ENCODE peak calls at places on chromosomes 16 and 17, in five cellular contexts. One of them, this sample, is unnamed.
A peak's percentile ranks its signal among the peaks of the same experiment; 100 is the strongest.

GRCh38 chr17:35808962-35809854 is at the start of gene TAF15:
- DNase-seq in vagina: no peak
- DNase-seq in prostate gland: peak; percentile 97
- DNase-seq in ovary: peak; percentile 94
- DNase-seq in NB4: peak; percentile 100
- DNase-seq in this sample: peak; percentile 96

GRCh38 chr17:16521070-16521727 is 29.2 kb upstream of the LRRC75A start:
- DNase-seq in ovary: peak; percentile 68
- DNase-seq in vagina: no peak
- DNase-seq in prostate gland: peak; percentile 79
- DNase-seq in NB4: peak; percentile 92
- DNase-seq in this sample: peak; percentile 77

GRCh38 chr16:799948-800833 is at the start of gene GNG13:
- DNase-seq in NB4: no peak
- DNase-seq in vagina: no peak
- DNase-seq in prostate gland: no peak
- DNase-seq in ovary: no peak
- DNase-seq in this sample: no peak

GRCh38 chr17:74274060-74274702 is at the start of gene DNAI2:
- DNase-seq in ovary: no peak
- DNase-seq in NB4: peak; percentile 23
- DNase-seq in vagina: no peak
- DNase-seq in prostate gland: no peak
- DNase-seq in this sample: no peak

GRCh38 chr16:8816967-8817662 is 19.5 kb downstream of the PMM2 start:
- DNase-seq in NB4: no peak
- DNase-seq in prostate gland: no peak
- DNase-seq in ovary: no peak
- DNase-seq in vagina: no peak
- DNase-seq in this sample: no peak

GRCh38 chr16:17836868-17837602 is 366.3 kb upstream of the XYLT1 start:
- DNase-seq in NB4: peak; percentile 31
- DNase-seq in prostate gland: no peak
- DNase-seq in ovary: no peak
- DNase-seq in vagina: peak; percentile 95
- DNase-seq in this sample: peak; percentile 23

GRCh38 chr16:2771496-2772402 is 5.3 kb downstream of the ELOB start:
- DNase-seq in prostate gland: no peak
- DNase-seq in vagina: no peak
- DNase-seq in NB4: peak; percentile 23
- DNase-seq in ovary: no peak
- DNase-seq in this sample: no peak

GRCh38 chr17:7992924-7993323 is 9.5 kb upstream of the GUCY2D start:
- DNase-seq in NB4: no peak
- DNase-seq in vagina: no peak
- DNase-seq in ovary: no peak
- DNase-seq in prostate gland: no peak
- DNase-seq in this sample: no peak

GRCh38 chr17:29617125-29617480 is 5.6 kb downstream of the CORO6 start:
- DNase-seq in ovary: no peak
- DNase-seq in vagina: no peak
- DNase-seq in NB4: peak; percentile 94
- DNase-seq in prostate gland: peak; percentile 63
- DNase-seq in this sample: peak; percentile 68

GRCh38 chr17:1789936-1790335 is 28.1 kb downstream of the SERPINF1 start:
- DNase-seq in prostate gland: no peak
- DNase-seq in NB4: no peak
- DNase-seq in vagina: no peak
- DNase-seq in ovary: no peak
- DNase-seq in this sample: no peak

GRCh38 chr16:72255785-72256184 is 83.8 kb upstream of the PMFBP1 start:
- DNase-seq in vagina: no peak
- DNase-seq in ovary: no peak
- DNase-seq in prostate gland: no peak
- DNase-seq in NB4: no peak
- DNase-seq in this sample: no peak

DNA sequence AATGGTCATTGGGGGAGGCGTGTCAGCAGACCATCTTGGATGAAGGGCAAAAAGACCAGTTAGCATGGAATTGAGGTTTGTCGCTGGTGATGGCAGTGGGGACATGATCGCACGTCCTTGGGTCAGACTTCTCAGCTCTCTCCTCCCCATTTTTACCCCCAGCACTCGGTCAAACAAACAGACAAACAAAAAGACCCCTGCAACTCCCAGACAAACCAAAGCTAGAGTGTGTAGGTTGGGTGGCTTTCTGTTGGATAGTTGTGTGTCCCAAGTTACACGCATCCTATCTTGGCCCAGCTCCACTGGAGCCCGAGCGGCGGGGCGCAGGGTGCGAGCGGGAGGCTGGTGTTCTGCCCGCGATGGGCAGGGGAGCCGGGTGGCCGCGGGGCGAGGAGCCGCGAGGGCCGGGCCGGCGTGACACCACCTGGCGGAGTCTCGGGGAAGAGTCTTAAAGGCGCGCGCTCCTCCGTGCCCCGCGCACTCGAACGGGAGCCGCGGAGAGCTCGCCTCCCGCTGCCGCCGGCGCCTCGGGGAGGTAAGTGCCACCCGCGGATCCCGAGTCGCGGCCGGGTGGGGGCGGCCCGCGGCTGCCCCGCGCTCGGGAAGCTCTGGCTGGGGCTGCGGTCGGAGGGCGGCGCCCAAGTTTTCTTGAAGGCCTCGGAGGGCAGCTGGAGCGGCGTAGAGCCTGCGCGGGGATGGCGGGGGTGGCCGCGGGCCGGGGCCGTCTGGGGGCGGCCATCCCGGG is 18.5 kb upstream of the NTN1 start:
- DNase-seq in ovary: no peak
- DNase-seq in prostate gland: peak; percentile 21
- DNase-seq in NB4: no peak
- DNase-seq in vagina: no peak
- DNase-seq in this sample: peak; percentile 88
- TF ChIP-seq CTCF in ovary: no peak
- TF ChIP-seq CTCF in prostate gland: peak; percentile 32
- TF ChIP-seq CTCF in NB4: no peak
- TF ChIP-seq CTCF in vagina: no peak
- TF ChIP-seq CTCF in this sample: no peak

DNA sequence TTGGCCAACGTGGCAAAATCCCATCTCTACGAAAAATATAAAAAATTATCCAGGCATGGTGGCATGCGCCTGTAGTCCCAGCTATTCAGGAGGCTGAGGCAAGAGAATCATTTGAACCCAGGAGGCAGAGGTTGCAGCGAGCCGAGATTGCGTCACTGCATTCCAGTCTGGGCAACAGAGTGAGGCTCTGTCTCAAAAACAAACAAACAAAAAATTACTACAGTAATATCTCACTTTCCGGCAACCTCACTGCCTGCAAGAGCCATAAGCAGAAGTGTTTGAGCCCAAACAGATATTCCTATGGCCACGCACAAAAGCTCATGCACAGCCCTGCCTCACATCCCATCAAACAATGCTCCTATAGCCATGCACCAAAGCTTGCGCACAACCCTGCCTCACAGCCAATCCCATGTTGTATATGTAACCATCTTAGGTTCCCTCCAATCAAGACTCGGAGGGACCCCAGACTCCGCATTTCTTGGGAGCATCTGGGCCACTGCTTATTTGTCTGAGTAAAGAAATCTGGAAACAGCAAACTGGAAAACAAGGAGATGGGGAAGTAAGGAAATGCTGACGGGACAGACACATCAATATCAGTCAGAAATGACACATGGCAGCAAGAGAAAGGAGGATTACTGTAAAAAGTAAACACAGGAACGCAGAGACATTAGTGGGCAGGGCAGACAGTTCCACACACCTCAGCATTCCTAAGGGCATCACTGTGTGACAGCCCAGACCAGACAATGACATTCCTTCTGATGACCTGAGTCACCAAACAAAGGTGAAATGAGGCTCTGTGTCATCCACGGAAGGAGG is 37.1 kb downstream of the TK2 start:
- DNase-seq in prostate gland: no peak
- DNase-seq in ovary: no peak
- DNase-seq in vagina: no peak
- DNase-seq in NB4: no peak
- DNase-seq in this sample: peak; percentile 87
- TF ChIP-seq POLR2A in prostate gland: no peak
- TF ChIP-seq POLR2A in ovary: no peak
- TF ChIP-seq POLR2A in vagina: no peak
- TF ChIP-seq POLR2A in NB4: no peak
- TF ChIP-seq POLR2A in this sample: no peak

GRCh38 chr17:48593840-48594411 is 347 bp upstream of the HOXB5 start:
- DNase-seq in ovary: no peak
- DNase-seq in NB4: peak; percentile 77
- DNase-seq in vagina: no peak
- DNase-seq in prostate gland: peak; percentile 20
- DNase-seq in this sample: peak; percentile 96

GRCh38 chr17:48591435-48592077 is 1.5 kb upstream of the HOXB3 start:
- DNase-seq in prostate gland: no peak
- DNase-seq in vagina: no peak
- DNase-seq in ovary: no peak
- DNase-seq in NB4: no peak
- DNase-seq in this sample: no peak

GRCh38 chr17:48593126-48593829 is at the start of gene HOXB5:
- DNase-seq in NB4: no peak
- DNase-seq in prostate gland: no peak
- DNase-seq in vagina: no peak
- DNase-seq in ovary: no peak
- DNase-seq in this sample: no peak

GRCh38 chr17:48592097-48592496 is 1.5 kb downstream of the HOXB5 start:
- DNase-seq in NB4: no peak
- DNase-seq in vagina: no peak
- DNase-seq in prostate gland: no peak
- DNase-seq in ovary: no peak
- DNase-seq in this sample: no peak

DNA sequence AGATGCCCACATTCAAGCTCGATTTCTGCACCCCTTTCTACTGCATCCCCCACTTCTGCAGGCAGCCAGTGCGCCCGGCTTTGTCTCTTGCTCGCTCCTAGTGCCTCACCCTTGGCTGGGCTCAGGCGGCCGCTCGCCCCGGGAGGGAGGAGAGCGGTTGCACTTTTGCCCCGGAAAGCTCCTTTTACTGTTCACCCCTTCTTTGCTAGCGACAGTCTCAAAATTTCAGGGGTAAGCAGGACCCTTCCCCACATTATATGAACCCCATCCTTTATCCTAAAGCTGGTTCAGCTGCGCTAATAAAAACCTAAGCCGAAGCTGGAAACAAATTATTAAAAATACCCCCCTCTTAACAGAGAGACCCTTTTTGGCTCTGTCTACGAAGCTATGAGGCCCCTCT is 987 bp downstream of the HOXB5 start:
- DNase-seq in ovary: no peak
- DNase-seq in vagina: no peak
- DNase-seq in prostate gland: no peak
- DNase-seq in NB4: no peak
- DNase-seq in this sample: no peak
- H3K4me3 ChIP-seq in ovary: peak overlapping the region; percentile 27
- H3K4me3 ChIP-seq in vagina: no peak overlapping the region
- H3K4me3 ChIP-seq in prostate gland: no peak overlapping the region
- H3K4me3 ChIP-seq in NB4: no peak overlapping the region
- H3K4me3 ChIP-seq in this sample: no peak overlapping the region

GRCh38 chr17:73189417-73190099 is 3.3 kb upstream of the COG1 start:
- DNase-seq in NB4: peak; percentile 61
- DNase-seq in vagina: no peak
- DNase-seq in prostate gland: peak; percentile 47
- DNase-seq in ovary: no peak
- DNase-seq in this sample: no peak
- TF ChIP-seq CTCF in NB4: peak; percentile 48
- TF ChIP-seq CTCF in vagina: no peak
- TF ChIP-seq CTCF in prostate gland: peak; percentile 83
- TF ChIP-seq CTCF in ovary: no peak
- TF ChIP-seq CTCF in this sample: no peak

This sample was measured in lower leg skin.